ENCODE peak calls at places on chromosomes 13 and 19, in six cellular contexts. V, W, X, F, K and H are unnamed samples.

GRCh38 chr19:11693505-11694499 is 44.9 kb downstream of the ZNF823 start:
- DNase-seq in V (no peak), W (no peak), X (peak), F (peak), K (no peak), H (no peak)

GRCh38 chr19:14003279-14004051 is 2.7 kb downstream of the RFX1 start:
- DNase-seq in V (no peak), W (no peak), X (no peak), F (no peak), K (no peak), H (no peak)

GRCh38 chr19:19354007-19354406 is 33.4 kb downstream of the MAU2 start:
- DNase-seq in V (no peak), W (no peak), X (no peak), F (no peak), K (no peak), H (no peak)

GRCh38 chr13:88456155-88456554 is 785.0 kb downstream of the SLITRK5 start:
- DNase-seq in V (no peak), W (no peak), X (no peak), F (no peak), K (no peak), H (no peak)

GRCh38 chr13:48302920-48303330 is 626 bp upstream of the RB1 start:
- DNase-seq in V (no peak), W (no peak), X (no peak), F (peak), K (no peak), H (no peak)

GRCh38 chr13:41568990-41569387 is 111.6 kb downstream of the RGCC start:
- DNase-seq in V (no peak), W (no peak), X (no peak), F (no peak), K (no peak), H (no peak)

GRCh38 chr13:42524487-42525034 is 49.4 kb upstream of the TNFSF11 start:
- DNase-seq in V (no peak), W (no peak), X (no peak), F (no peak), K (no peak), H (no peak)

GRCh38 chr13:60584976-60585375 is 188.0 kb downstream of the TDRD3 start:
- DNase-seq in V (no peak), W (no peak), X (no peak), F (no peak), K (no peak), H (peak)

GRCh38 chr19:40394816-40395210 is 4.8 kb upstream of the HIPK4 start:
- DNase-seq in V (no peak), W (no peak), X (no peak), F (no peak), K (no peak), H (no peak)

GRCh38 chr19:2487780-2488330 is 11.9 kb downstream of the GADD45B start:
- DNase-seq in V (no peak), W (no peak), X (no peak), F (no peak), K (no peak), H (no peak)

GRCh38 chr13:90352763-90353162 is 994.7 kb upstream of the MIR17HG start:
- DNase-seq in V (no peak), W (no peak), X (no peak), F (no peak), K (no peak), H (no peak)

GRCh38 chr13:33251131-33251629 is 34.4 kb downstream of the STARD13 start:
- DNase-seq in V (no peak), W (no peak), X (peak), F (peak), K (no peak), H (no peak)

GRCh38 chr19:46030861-46031550 is 8.2 kb upstream of the PGLYRP1 start:
- DNase-seq in V (no peak), W (no peak), X (no peak), F (no peak), K (no peak), H (no peak)

GRCh38 chr19:48624791-48625723 is 5.8 kb downstream of the SPHK2 start:
- DNase-seq in V (no peak), W (no peak), X (no peak), F (no peak), K (no peak), H (no peak)

GRCh38 chr13:102582256-102582655 is 14.5 kb upstream of the TPP2 start:
- DNase-seq in V (no peak), W (no peak), X (no peak), F (no peak), K (no peak), H (no peak)

GRCh38 chr13:49495783-49496762 is at the start of gene PHF11:
- DNase-seq in V (peak), W (peak), X (peak), F (no peak), K (peak), H (peak)

GRCh38 chr13:35723820-35724219 is 247.3 kb upstream of the MAB21L1 start:
- DNase-seq in V (no peak), W (no peak), X (no peak), F (no peak), K (no peak), H (no peak)

GRCh38 chr19:51317381-51317780 is 5.9 kb downstream of the IGLON5 start:
- DNase-seq in V (no peak), W (no peak), X (no peak), F (no peak), K (no peak), H (no peak)

GRCh38 chr19:4206818-4207484 is 22.4 kb upstream of the EBI3 start:
- DNase-seq in V (no peak), W (no peak), X (no peak), F (peak), K (no peak), H (no peak)

GRCh38 chr13:21402586-21403307 is 56.4 kb downstream of the ZDHHC20 start:
- DNase-seq in V (no peak), W (no peak), X (no peak), F (peak), K (no peak), H (no peak)